ENCODE peak calls at places on chromosomes 3 and 15, in seven cellular contexts. B, Q, N, U, O, M and I are unnamed samples.

GRCh38 chr3:38226273-38226672 is 39.3 kb upstream of the SLC22A13 start:
- DNase-seq in N (no peak), Q (peak; percentile 12), B (no peak), M (no peak), O (peak; percentile 69), U (peak; percentile 65), I (no peak)

GRCh38 chr3:159911664-159912037 is 77.0 kb upstream of the IL12A start:
- DNase-seq in U (no peak), Q (no peak), O (no peak), B (no peak), M (no peak), N (no peak), I (no peak)

GRCh38 chr3:71690222-71690821 is 34.9 kb downstream of the EIF4E3 start:
- DNase-seq in Q (peak; percentile 37), M (no peak), N (no peak), B (no peak), U (peak; percentile 88), O (no peak), I (peak; percentile 36)

GRCh38 chr15:78212008-78212407 is 22.4 kb downstream of the ACSBG1 start:
- DNase-seq in B (no peak), N (no peak), M (no peak), O (peak; percentile 16), Q (no peak), U (no peak), I (no peak)

GRCh38 chr15:96342143-96342466 is 11.6 kb downstream of the NR2F2 start:
- DNase-seq in U (peak; percentile 31), N (no peak), B (no peak), M (no peak), Q (no peak), O (no peak), I (no peak)

GRCh38 chr3:30233924-30234666 is 372.3 kb upstream of the TGFBR2 start:
- DNase-seq in Q (peak; percentile 25), M (no peak), O (peak; percentile 10), N (no peak), B (no peak), U (peak; percentile 67), I (no peak)

GRCh38 chr3:55483196-55484095 is 3.7 kb downstream of the WNT5A start:
- DNase-seq in O (no peak), U (no peak), M (no peak), N (no peak), Q (no peak), B (no peak), I (no peak)

GRCh38 chr15:65184305-65184943 is 718 bp downstream of the CLPX start:
- DNase-seq in U (peak; percentile 67), Q (peak; percentile 36), B (peak; percentile 24), M (no peak), O (peak; percentile 39), N (peak; percentile 66), I (peak; percentile 48)